ENCODE peak calls at places on chromosomes 6 and 20, in five cellular contexts. A is tibial nerve, V is ovary, J is body of pancreas, H is stomach. L is an unnamed sample.

GRCh38 chr6:166588691-166589333 is 2.3 kb upstream of the RAMACL start:
- DNase-seq in V (no peak), H (no peak), A (no peak), J (no peak), L (peak)

GRCh38 chr6:158660331-158660730 is 10.5 kb downstream of the SYTL3 start:
- DNase-seq in H (peak), J (peak), A (no peak), V (no peak), L (no peak)

GRCh38 chr20:23397961-23398360 is 23.3 kb downstream of the NAPB start:
- DNase-seq in H (no peak), V (no peak), A (no peak), J (no peak), L (no peak)

GRCh38 chr20:41818369-41818768 is 200.2 kb upstream of the CHD6 start:
- DNase-seq in A (no peak), V (no peak), J (no peak), H (no peak), L (no peak)

GRCh38 chr20:51533291-51534172 is 9.0 kb downstream of the NFATC2 start:
- DNase-seq in J (no peak), H (no peak), V (no peak), A (no peak), L (no peak)

GRCh38 chr6:142942238-142942637 is 2.7 kb downstream of the HIVEP2 start:
- DNase-seq in V (no peak), H (no peak), A (no peak), J (no peak), L (no peak)

GRCh38 chr20:38165966-38166706 is 1.1 kb upstream of the TGM2 start:
- DNase-seq in A (no peak), V (no peak), J (no peak), H (no peak), L (no peak)

GRCh38 chr6:129959358-129959930 is 58.9 kb upstream of the L3MBTL3 start:
- DNase-seq in J (no peak), A (no peak), V (no peak), H (no peak), L (no peak)

GRCh38 chr6:106087548-106088325 is 1.6 kb downstream of the PRDM1 start:
- DNase-seq in H (no peak), J (no peak), A (peak), V (peak), L (no peak)

GRCh38 chr6:45185403-45186251 is 142.5 kb upstream of the RUNX2 start:
- DNase-seq in H (no peak), J (no peak), V (no peak), A (no peak), L (no peak)

GRCh38 chr20:62117658-62118057 is 4.6 kb upstream of the LSM14B start:
- DNase-seq in A (no peak), V (no peak), H (peak), J (no peak), L (no peak)

GRCh38 chr6:145539831-145540230 is 195.5 kb downstream of the EPM2A start:
- DNase-seq in J (no peak), V (no peak), A (no peak), H (no peak), L (no peak)

GRCh38 chr6:1598886-1599285 is 10.8 kb upstream of the FOXC1 start:
- DNase-seq in V (no peak), J (no peak), A (no peak), H (no peak), L (no peak)

GRCh38 chr6:1597121-1597744 is 12.5 kb upstream of the FOXC1 start:
- DNase-seq in J (no peak), H (no peak), V (no peak), A (no peak), L (no peak)

GRCh38 chr6:1598433-1598832 is 11.3 kb upstream of the FOXC1 start:
- DNase-seq in J (no peak), H (no peak), A (no peak), V (no peak), L (no peak)

GRCh38 chr6:1599469-1599868 is 10.2 kb upstream of the FOXC1 start:
- DNase-seq in H (no peak), J (no peak), V (no peak), A (no peak), L (no peak)

DNA sequence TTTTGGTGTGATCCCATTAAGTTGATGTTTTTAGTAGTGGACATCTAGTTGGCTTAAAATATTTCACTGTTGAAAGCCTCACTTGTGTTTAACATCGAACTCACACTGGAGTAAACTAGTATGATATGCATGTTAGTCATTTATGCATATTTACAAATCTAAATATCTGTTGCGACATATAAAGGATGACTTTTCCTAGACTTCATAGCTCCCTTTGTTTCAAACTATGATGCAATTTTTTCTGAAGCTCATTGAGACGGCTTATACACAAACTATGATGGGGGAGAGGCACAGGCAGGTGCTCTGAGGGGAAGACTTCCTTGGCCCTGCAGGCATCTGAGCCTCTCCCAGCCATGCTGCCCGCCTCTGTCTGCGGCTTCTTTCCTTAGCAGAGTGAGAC is 11.8 kb upstream of the FOXC1 start:
- DNase-seq in V (no peak), J (no peak), A (no peak), H (no peak), L (no peak)
- TF ChIP-seq POLR2A in V (no peak), J (no peak), A (no peak), H (no peak), L (no peak)

GRCh38 chr20:57595041-57596030 is 24.9 kb downstream of the ZBP1 start:
- DNase-seq in A (no peak), V (no peak), J (no peak), H (no peak), L (no peak)

GRCh38 chr20:57594092-57594911 is 25.9 kb downstream of the ZBP1 start:
- DNase-seq in H (peak), V (peak), J (peak), A (peak), L (no peak)

GRCh38 chr20:57591289-57592229 is 28.7 kb downstream of the ZBP1 start:
- DNase-seq in H (no peak), A (no peak), J (no peak), V (no peak), L (no peak)

GRCh38 chr20:57592263-57593092 is 27.7 kb downstream of the ZBP1 start:
- DNase-seq in A (no peak), J (no peak), H (no peak), V (no peak), L (no peak)

DNA sequence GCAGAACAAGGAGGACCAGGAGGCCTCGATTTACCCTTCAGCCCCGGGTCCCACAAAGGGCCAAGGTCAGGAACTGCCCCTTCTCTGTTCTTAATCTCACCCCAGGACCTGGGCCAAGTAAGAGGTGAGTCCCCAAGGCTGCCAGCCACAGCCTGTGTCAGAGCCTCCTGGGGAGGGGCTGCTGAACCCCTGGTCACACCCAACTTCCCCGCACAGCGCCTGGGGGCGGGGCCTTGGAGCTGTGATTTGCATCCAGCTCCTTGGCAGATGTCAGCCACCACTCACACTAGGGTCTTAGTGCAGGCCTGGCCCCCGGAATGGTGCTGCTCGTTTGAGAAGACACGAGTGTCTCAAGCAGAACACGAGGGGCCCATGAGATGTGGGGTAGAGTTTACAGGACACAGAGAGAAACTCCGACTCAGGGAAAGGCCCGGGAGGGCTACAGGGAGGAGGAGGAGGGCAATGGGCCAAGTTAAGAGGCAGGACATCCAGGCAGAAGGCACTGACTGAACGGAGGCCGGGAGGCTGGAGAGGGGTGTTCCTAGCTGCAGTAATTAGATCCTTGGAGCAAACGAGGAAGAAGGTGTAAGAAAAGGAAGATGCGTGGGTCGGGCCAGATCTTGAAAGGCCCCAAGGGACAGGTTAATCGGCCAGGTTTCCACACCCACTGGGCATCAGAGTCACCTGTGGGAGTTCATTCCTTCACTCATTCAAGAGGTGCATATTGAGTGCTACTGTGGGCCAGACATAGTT is 26.9 kb downstream of the ZBP1 start:
- DNase-seq in V (no peak), J (no peak), A (no peak), H (no peak), L (no peak)
- H3K4me3 ChIP-seq in V (no peak), J (no peak), A (no peak), H (no peak), L (no peak)

GRCh38 chr6:150416120-150416519 is 47.3 kb downstream of the IYD start:
- DNase-seq in J (no peak), V (no peak), A (no peak), H (no peak), L (no peak)

GRCh38 chr6:150420428-150420827 is 51.6 kb downstream of the IYD start:
- DNase-seq in H (no peak), J (no peak), A (no peak), V (no peak), L (no peak)

GRCh38 chr6:150417247-150417646 is 48.4 kb downstream of the IYD start:
- DNase-seq in V (no peak), H (no peak), J (no peak), A (no peak), L (no peak)

GRCh38 chr6:150418825-150419594 is 50.2 kb downstream of the IYD start:
- DNase-seq in J (peak), H (peak), V (peak), A (peak), L (no peak)

GRCh38 chr6:150417899-150418824 is 49.4 kb downstream of the IYD start:
- DNase-seq in H (no peak), V (no peak), A (peak), J (peak), L (no peak)
- TF ChIP-seq CTCF in H (peak), V (peak), A (peak), J (peak), L (peak)

DNA sequence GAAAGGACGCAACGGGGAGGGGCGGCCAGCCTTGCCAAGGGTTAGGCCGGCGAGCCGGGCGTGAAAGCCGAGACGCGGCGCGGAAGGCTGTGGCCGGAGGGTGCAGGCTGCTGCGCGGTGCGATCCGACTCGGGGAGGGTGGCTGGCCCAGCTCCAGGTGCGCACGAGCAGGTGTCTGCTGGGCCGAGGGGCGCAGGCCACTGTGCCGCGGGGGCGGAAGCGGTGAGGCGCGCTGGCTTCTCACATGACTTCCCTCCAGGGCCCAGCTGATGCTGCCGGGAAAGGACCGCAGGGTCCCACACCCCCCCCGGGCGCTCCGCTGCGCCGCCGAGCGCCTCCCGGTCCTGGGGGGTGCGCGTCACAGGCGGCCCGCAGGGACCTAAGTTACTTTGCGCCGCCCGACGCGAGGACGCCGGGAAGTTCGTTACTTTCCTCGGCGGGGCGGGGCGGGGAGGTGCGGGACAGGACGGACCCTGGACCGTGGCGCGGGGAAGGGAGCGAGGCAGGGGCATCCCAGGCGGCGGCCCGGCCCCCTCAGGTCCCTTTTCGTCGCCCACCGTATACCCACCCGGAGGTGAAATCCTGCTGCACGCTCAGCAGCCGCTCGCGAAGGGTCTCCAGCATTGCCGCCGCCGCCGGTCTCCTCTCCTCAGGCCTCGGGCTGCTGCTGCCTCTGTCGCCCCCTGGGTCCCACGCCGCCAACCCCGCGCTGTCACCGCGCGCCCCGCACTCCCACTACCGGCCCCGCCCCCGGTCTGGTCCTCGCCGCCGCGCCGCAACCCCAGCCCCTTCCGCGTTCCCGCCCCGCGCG is at the start of gene DTNBP1:
- DNase-seq in A (peak), H (peak), V (peak), J (peak), L (peak)
- TF ChIP-seq POLR2A in A (no peak), H (no peak), V (no peak), J (peak), L (no peak)

DNA sequence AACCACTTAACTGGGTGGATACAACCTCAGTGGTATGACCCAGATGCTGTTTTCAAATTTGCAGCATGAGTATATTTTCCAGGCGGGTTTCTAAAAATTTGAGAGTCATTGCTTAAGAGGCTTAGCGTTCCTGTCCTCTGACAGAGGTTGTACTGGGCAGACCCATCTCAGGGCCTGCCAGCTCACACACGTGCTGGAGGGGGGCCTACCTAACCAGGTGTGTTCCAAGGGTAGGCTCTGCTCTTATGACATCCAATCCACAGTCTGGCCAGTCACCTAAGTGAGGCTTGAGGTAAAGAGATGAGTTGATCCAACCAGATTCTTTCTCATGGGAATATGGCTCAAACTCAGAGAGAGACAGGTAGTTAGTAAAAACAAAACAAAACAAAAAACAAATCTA is 1.3 kb downstream of the LYRM4 start:
- DNase-seq in H (no peak), A (no peak), J (no peak), V (no peak), L (no peak)
- H3K4me3 ChIP-seq in H (peak), A (no peak), J (no peak), V (peak), L (no peak)

GRCh38 chr6:4240148-4240547 is 104.8 kb upstream of the ECI2 start:
- DNase-seq in J (no peak), A (no peak), H (no peak), V (no peak), L (no peak)
- TF ChIP-seq CTCF in J (no peak), A (no peak), H (no peak), V (no peak), L (no peak)

DNA sequence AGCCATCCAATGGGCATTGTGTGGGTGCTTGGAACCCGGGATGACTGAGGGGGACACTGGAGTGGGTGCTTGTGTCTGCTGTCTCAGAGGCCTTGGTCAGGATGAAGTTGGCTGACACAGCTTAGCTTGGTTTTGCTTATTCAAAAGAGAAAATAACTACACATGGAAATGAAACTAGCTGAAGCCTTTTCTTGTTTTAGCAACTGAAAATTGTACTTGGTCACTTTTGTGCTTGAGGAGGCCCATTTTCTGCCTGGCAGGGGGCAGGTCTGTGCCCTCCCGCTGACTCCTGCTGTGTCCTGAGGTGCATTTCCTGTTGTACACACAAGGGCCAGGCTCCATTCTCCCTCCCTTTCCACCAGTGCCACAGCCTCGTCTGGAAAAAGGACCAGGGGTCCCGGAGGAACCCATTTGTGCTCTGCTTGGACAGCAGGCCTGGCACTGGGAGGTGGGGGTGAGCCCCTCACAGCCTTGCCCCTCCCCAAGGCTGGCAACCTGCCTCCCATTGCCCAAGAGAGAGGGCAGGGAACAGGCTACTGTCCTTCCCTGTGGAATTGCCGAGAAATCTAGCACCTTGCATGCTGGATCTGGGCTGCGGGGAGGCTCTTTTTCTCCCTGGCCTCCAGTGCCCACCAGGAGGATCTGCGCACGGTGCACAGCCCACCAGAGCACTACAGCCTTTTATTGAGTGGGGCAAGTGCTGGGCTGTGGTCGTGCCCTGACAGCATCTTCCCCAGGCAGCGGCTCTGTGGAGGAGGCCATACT is 49.4 kb downstream of the PYGB start:
- DNase-seq in A (no peak), H (no peak), V (no peak), J (no peak), L (no peak)
- TF ChIP-seq POLR2A in A (no peak), H (no peak), V (no peak), J (no peak), L (no peak)

DNA sequence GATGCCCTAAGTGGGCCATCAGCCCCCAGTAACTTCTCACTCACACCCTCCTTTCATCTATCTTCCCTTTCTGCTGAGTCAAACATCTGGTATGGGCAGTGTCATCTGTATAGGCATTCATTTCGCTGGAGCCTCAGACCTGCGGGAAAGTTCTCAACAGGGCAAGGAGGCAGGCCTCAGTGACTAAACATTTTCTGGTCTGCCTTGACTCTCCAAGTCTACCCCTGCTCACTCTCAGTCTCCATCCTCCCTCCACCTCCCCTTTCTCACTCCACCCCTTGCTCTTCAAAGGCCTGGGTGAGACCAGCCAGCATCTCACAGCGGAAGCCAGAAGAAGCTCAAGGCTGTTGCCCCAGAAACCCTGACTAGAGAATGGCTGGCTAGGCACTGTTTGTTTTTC is 105.0 kb upstream of the BEND6 start:
- DNase-seq in H (no peak), J (no peak), A (no peak), V (peak), L (no peak)
- H3K4me3 ChIP-seq in H (no peak), J (no peak), A (no peak), V (no peak), L (no peak)

DNA sequence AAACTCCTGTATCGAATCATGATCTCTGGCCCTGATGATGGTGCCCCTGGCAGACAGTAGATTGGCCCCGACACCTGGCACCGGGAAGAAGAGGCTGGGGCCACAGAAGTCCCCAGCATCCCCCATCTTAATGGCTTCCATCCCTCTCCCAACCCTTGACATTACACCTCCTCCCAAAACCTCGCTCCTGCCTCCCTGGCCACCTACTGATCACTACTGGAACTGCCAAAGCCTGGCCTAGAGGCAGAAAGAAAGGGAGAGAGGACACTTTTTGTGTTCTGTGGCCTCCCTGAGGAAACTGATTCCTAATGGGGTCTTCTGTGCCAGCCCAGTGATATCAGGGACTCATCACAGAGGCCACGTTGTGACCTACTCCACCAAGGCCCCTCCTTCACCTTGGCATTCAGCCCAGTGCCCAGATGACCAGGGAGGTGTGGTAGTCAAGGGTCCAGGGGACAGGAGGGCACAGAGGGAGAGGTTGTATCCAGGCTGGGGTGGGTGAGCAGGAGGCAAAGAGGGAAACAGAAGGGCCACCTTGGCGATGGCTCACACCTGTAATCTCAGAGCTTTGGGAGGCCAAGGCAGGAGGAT is 6.1 kb downstream of the C20orf173 start:
- DNase-seq in A (peak), J (no peak), V (no peak), H (no peak), L (no peak)
- TF ChIP-seq CTCF in A (no peak), J (peak), V (no peak), H (peak), L (no peak)